ENCODE peak calls at places on chromosome 7, in five cellular contexts. One of them, this sample, is unnamed. For H3K4me1, the result is how much of the 10 kb centered on the place peaks cover.

GRCh38 chr7:21903074-21903786 is 42.5 kb downstream of the CDCA7L start:
- DNase-seq in pancreas: no peak
- DNase-seq in IMR-90: no peak
- DNase-seq in PC-3: no peak
- DNase-seq in fibroblast of lung: no peak
- DNase-seq in this sample: no peak

GRCh38 chr7:151115121-151115835 is 29.0 kb downstream of the AGAP3 start:
- DNase-seq in pancreas: no peak
- DNase-seq in IMR-90: peak
- DNase-seq in PC-3: peak
- DNase-seq in fibroblast of lung: peak
- DNase-seq in this sample: peak

GRCh38 chr7:129341838-129342806 is 92.1 kb upstream of the STRIP2 start:
- DNase-seq in pancreas: no peak
- DNase-seq in IMR-90: no peak
- DNase-seq in PC-3: no peak
- DNase-seq in fibroblast of lung: no peak
- DNase-seq in this sample: no peak

GRCh38 chr7:141654551-141654950 is 47.4 kb downstream of the DENND11 start:
- DNase-seq in pancreas: peak
- DNase-seq in IMR-90: peak
- DNase-seq in PC-3: peak
- DNase-seq in fibroblast of lung: peak
- DNase-seq in this sample: peak

GRCh38 chr7:36784991-36785940 is 61.0 kb upstream of the AOAH start:
- DNase-seq in pancreas: peak
- DNase-seq in IMR-90: no peak
- DNase-seq in PC-3: no peak
- DNase-seq in fibroblast of lung: no peak
- DNase-seq in this sample: peak

GRCh38 chr7:158863611-158864506 is 7.5 kb downstream of the DYNC2I1 start:
- DNase-seq in pancreas: peak
- DNase-seq in IMR-90: peak
- DNase-seq in PC-3: peak
- DNase-seq in fibroblast of lung: peak
- DNase-seq in this sample: peak

GRCh38 chr7:79806161-79806734 is 328.4 kb upstream of the GNAI1 start:
- DNase-seq in pancreas: no peak
- DNase-seq in IMR-90: peak
- DNase-seq in PC-3: peak
- DNase-seq in fibroblast of lung: peak
- DNase-seq in this sample: no peak

GRCh38 chr7:4479367-4480039 is 202.6 kb upstream of the FOXK1 start:
- DNase-seq in pancreas: no peak
- DNase-seq in IMR-90: peak
- DNase-seq in PC-3: peak
- DNase-seq in fibroblast of lung: peak
- DNase-seq in this sample: no peak

GRCh38 chr7:144531181-144531580 is 127.7 kb upstream of the NOBOX start:
- DNase-seq in pancreas: no peak
- DNase-seq in IMR-90: no peak
- DNase-seq in PC-3: no peak
- DNase-seq in fibroblast of lung: no peak
- DNase-seq in this sample: no peak

GRCh38 chr7:36084485-36085091 is 68.5 kb upstream of the EEPD1 start:
- DNase-seq in pancreas: peak
- DNase-seq in IMR-90: peak
- DNase-seq in PC-3: peak
- DNase-seq in fibroblast of lung: peak
- DNase-seq in this sample: peak

GRCh38 chr7:157425137-157425731 is 88.4 kb downstream of the DNAJB6 start:
- DNase-seq in pancreas: no peak
- DNase-seq in IMR-90: no peak
- DNase-seq in PC-3: no peak
- DNase-seq in fibroblast of lung: no peak
- DNase-seq in this sample: no peak

GRCh38 chr7:114182837-114183236 is 231.8 kb upstream of the FOXP2 start:
- DNase-seq in pancreas: no peak
- DNase-seq in IMR-90: no peak
- DNase-seq in PC-3: no peak
- DNase-seq in fibroblast of lung: peak
- DNase-seq in this sample: no peak

GRCh38 chr7:6015917-6016652 is 7.0 kb downstream of the AIMP2 start:
- DNase-seq in pancreas: no peak
- DNase-seq in IMR-90: peak
- DNase-seq in PC-3: no peak
- DNase-seq in fibroblast of lung: peak
- DNase-seq in this sample: peak

GRCh38 chr7:16970732-16971495 is 89.1 kb upstream of the AGR3 start:
- DNase-seq in pancreas: no peak
- DNase-seq in IMR-90: no peak
- DNase-seq in PC-3: no peak
- DNase-seq in fibroblast of lung: no peak
- DNase-seq in this sample: no peak

GRCh38 chr7:22443370-22444180 is 56.4 kb downstream of the STEAP1B start:
- DNase-seq in pancreas: no peak
- DNase-seq in IMR-90: peak
- DNase-seq in PC-3: peak
- DNase-seq in fibroblast of lung: peak
- DNase-seq in this sample: no peak

GRCh38 chr7:104976966-104977636 is 36.9 kb upstream of the KMT2E start:
- DNase-seq in pancreas: no peak
- DNase-seq in IMR-90: no peak
- DNase-seq in PC-3: no peak
- DNase-seq in fibroblast of lung: no peak
- DNase-seq in this sample: no peak

GRCh38 chr7:158263964-158264748 is 323.5 kb downstream of the PTPRN2 start:
- DNase-seq in pancreas: no peak
- DNase-seq in IMR-90: no peak
- DNase-seq in PC-3: no peak
- DNase-seq in fibroblast of lung: no peak
- DNase-seq in this sample: no peak

GRCh38 chr7:151665363-151665762 is 145.7 kb upstream of the RHEB start:
- DNase-seq in pancreas: no peak
- DNase-seq in IMR-90: peak
- DNase-seq in PC-3: no peak
- DNase-seq in fibroblast of lung: peak
- DNase-seq in this sample: peak

GRCh38 chr7:123022576-123022975 is 27.1 kb upstream of the TAS2R16 start:
- DNase-seq in pancreas: no peak
- DNase-seq in IMR-90: no peak
- DNase-seq in PC-3: peak
- DNase-seq in fibroblast of lung: peak
- DNase-seq in this sample: no peak

GRCh38 chr7:57211428-57212100 is 79.3 kb upstream of the ZNF479 start:
- DNase-seq in pancreas: no peak
- DNase-seq in IMR-90: no peak
- DNase-seq in PC-3: no peak
- DNase-seq in fibroblast of lung: no peak
- DNase-seq in this sample: no peak

GRCh38 chr7:155232911-155233702 is 64.6 kb upstream of the INSIG1 start:
- DNase-seq in pancreas: no peak
- DNase-seq in IMR-90: peak
- DNase-seq in PC-3: no peak
- DNase-seq in fibroblast of lung: no peak
- DNase-seq in this sample: no peak

GRCh38 chr7:142626420-142627035 is 122.7 kb upstream of the PRSS1 start:
- DNase-seq in pancreas: peak
- DNase-seq in IMR-90: peak
- DNase-seq in PC-3: peak
- DNase-seq in fibroblast of lung: no peak
- DNase-seq in this sample: peak

GRCh38 chr7:47709451-47709850 is 127.5 kb upstream of the TNS3 start:
- DNase-seq in pancreas: no peak
- DNase-seq in IMR-90: no peak
- DNase-seq in PC-3: no peak
- DNase-seq in fibroblast of lung: no peak
- DNase-seq in this sample: no peak

GRCh38 chr7:47712416-47712815 is 130.5 kb upstream of the TNS3 start:
- DNase-seq in pancreas: no peak
- DNase-seq in IMR-90: no peak
- DNase-seq in PC-3: no peak
- DNase-seq in fibroblast of lung: no peak
- DNase-seq in this sample: no peak

GRCh38 chr7:47710201-47710935 is 128.5 kb upstream of the TNS3 start:
- DNase-seq in pancreas: no peak
- DNase-seq in IMR-90: peak
- DNase-seq in PC-3: no peak
- DNase-seq in fibroblast of lung: peak
- DNase-seq in this sample: no peak

GRCh38 chr7:47713595-47713994 is 131.7 kb upstream of the TNS3 start:
- DNase-seq in pancreas: no peak
- DNase-seq in IMR-90: no peak
- DNase-seq in PC-3: no peak
- DNase-seq in fibroblast of lung: no peak
- DNase-seq in this sample: no peak

GRCh38 chr7:47711776-47712175 is 129.9 kb upstream of the TNS3 start:
- DNase-seq in pancreas: no peak
- DNase-seq in IMR-90: no peak
- DNase-seq in PC-3: no peak
- DNase-seq in fibroblast of lung: no peak
- DNase-seq in this sample: no peak
- H3K4me1 ChIP-seq in pancreas: under half
- H3K4me1 ChIP-seq in IMR-90: under half
- H3K4me1 ChIP-seq in PC-3: under half
- H3K4me1 ChIP-seq in fibroblast of lung: under half
- H3K4me1 ChIP-seq in this sample: under half

GRCh38 chr7:138004046-138004445 is 2.2 kb upstream of the CREB3L2 start:
- DNase-seq in pancreas: no peak
- DNase-seq in IMR-90: no peak
- DNase-seq in PC-3: no peak
- DNase-seq in fibroblast of lung: no peak
- DNase-seq in this sample: no peak

GRCh38 chr7:138004936-138005335 is 3.0 kb upstream of the CREB3L2 start:
- DNase-seq in pancreas: no peak
- DNase-seq in IMR-90: no peak
- DNase-seq in PC-3: no peak
- DNase-seq in fibroblast of lung: no peak
- DNase-seq in this sample: no peak

GRCh38 chr7:138002096-138002827 is 376 bp upstream of the CREB3L2 start:
- DNase-seq in pancreas: peak
- DNase-seq in IMR-90: peak
- DNase-seq in PC-3: peak
- DNase-seq in fibroblast of lung: peak
- DNase-seq in this sample: peak

GRCh38 chr7:138001529-138002095 is at the start of gene CREB3L2:
- DNase-seq in pancreas: peak
- DNase-seq in IMR-90: peak
- DNase-seq in PC-3: peak
- DNase-seq in fibroblast of lung: peak
- DNase-seq in this sample: peak

GRCh38 chr7:138002828-138003189 is 923 bp upstream of the CREB3L2 start:
- DNase-seq in pancreas: peak
- DNase-seq in IMR-90: no peak
- DNase-seq in PC-3: no peak
- DNase-seq in fibroblast of lung: no peak
- DNase-seq in this sample: no peak
- H3K27ac ChIP-seq in pancreas: no peak
- H3K27ac ChIP-seq in IMR-90: no peak
- H3K27ac ChIP-seq in PC-3: no peak
- H3K27ac ChIP-seq in fibroblast of lung: peak
- H3K27ac ChIP-seq in this sample: peak

GRCh38 chr7:149719050-149719899 is 54.1 kb downstream of the ZNF467 start:
- DNase-seq in pancreas: no peak
- DNase-seq in IMR-90: peak
- DNase-seq in PC-3: no peak
- DNase-seq in fibroblast of lung: peak
- DNase-seq in this sample: no peak

GRCh38 chr7:149718730-149719049 is 54.7 kb downstream of the ZNF467 start:
- DNase-seq in pancreas: no peak
- DNase-seq in IMR-90: no peak
- DNase-seq in PC-3: no peak
- DNase-seq in fibroblast of lung: no peak
- DNase-seq in this sample: no peak

GRCh38 chr7:149719912-149720335 is 53.5 kb downstream of the ZNF467 start:
- DNase-seq in pancreas: no peak
- DNase-seq in IMR-90: no peak
- DNase-seq in PC-3: no peak
- DNase-seq in fibroblast of lung: no peak
- DNase-seq in this sample: no peak

GRCh38 chr7:149721084-149721601 is 52.2 kb downstream of the ZNF467 start:
- DNase-seq in pancreas: no peak
- DNase-seq in IMR-90: no peak
- DNase-seq in PC-3: no peak
- DNase-seq in fibroblast of lung: no peak
- DNase-seq in this sample: no peak

DNA sequence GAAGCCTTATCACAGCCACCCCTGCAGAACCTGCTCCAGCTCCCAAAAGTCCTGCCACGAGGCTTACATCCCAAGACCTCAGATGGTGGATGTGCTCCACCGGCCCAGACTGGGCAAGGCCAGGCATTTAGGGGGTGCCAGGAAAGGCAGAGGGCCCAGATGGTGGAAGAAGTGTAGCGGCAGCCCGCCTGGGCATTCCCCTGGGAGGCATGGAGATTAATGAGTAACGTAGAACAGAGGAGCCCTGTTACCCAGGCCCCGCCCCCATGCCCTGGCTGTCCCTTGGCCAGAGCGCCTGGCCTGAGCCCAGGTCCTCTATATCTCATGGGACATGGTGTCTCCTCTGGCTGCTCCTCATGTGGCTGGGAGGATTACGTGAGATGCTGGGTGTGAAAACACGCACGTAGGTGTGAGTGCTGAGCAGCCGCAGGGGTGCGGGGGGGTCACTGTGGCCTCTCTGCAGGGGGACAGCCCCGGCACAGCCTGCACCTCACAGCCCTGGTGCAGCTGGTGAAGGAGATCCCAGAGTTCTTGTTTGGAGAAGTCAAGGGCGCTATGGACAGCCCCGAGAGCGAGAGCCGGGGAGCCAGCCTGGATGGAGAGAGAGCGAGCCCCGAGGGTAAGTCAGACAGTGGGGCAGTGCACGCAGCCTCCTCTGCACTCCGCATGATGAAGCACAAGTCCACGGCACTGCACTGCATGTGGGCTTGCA is 52.9 kb downstream of the ZNF467 start:
- DNase-seq in pancreas: peak
- DNase-seq in IMR-90: no peak
- DNase-seq in PC-3: no peak
- DNase-seq in fibroblast of lung: no peak
- DNase-seq in this sample: no peak
- H3K4me3 ChIP-seq in pancreas: no peak
- H3K4me3 ChIP-seq in IMR-90: no peak
- H3K4me3 ChIP-seq in PC-3: no peak
- H3K4me3 ChIP-seq in fibroblast of lung: no peak
- H3K4me3 ChIP-seq in this sample: no peak

DNA sequence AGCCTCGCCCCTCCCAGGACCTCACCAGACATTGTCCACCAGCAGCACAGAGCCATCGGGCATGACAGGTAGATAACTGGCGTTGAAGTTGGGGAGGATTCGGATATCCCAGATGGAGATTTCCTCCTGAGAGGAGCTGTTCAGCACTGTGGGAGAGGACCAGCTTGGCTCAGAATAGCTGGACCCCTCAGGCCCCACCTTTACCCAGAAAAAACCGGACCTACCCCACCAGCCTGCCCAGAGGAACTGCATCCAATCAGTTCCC is 1.5 kb downstream of the TRAPPC14 start:
- DNase-seq in pancreas: no peak
- DNase-seq in IMR-90: no peak
- DNase-seq in PC-3: no peak
- DNase-seq in fibroblast of lung: no peak
- DNase-seq in this sample: no peak
- H3K4me1 ChIP-seq in pancreas: under half
- H3K4me1 ChIP-seq in IMR-90: under half
- H3K4me1 ChIP-seq in PC-3: under half
- H3K4me1 ChIP-seq in fibroblast of lung: under half
- H3K4me1 ChIP-seq in this sample: under half

This sample was measured in thyroid gland.